ENCODE peak calls at places on chromosome 9, in nine cellular contexts. One of them, this sample, is unnamed.

GRCh38 chr9:116157436-116158138 is 4.0 kb downstream of the PAPPA start:
- DNase-seq in lower leg skin: no peak
- DNase-seq in A549: peak
- DNase-seq in HCT116: no peak
- DNase-seq in adrenal gland: no peak
- DNase-seq in right lobe of liver: no peak
- DNase-seq in IMR-90: peak
- DNase-seq in K562: no peak
- DNase-seq in sigmoid colon: peak
- DNase-seq in this sample: no peak

GRCh38 chr9:95316794-95317118 is 753 bp downstream of the FANCC start:
- DNase-seq in lower leg skin: peak
- DNase-seq in A549: peak
- DNase-seq in HCT116: peak
- DNase-seq in adrenal gland: peak
- DNase-seq in right lobe of liver: peak
- DNase-seq in IMR-90: peak
- DNase-seq in K562: peak
- DNase-seq in sigmoid colon: peak
- DNase-seq in this sample: peak

GRCh38 chr9:91433180-91433579 is 9.5 kb upstream of the NFIL3 start:
- DNase-seq in lower leg skin: no peak
- DNase-seq in A549: peak
- DNase-seq in HCT116: peak
- DNase-seq in adrenal gland: no peak
- DNase-seq in right lobe of liver: no peak
- DNase-seq in IMR-90: peak
- DNase-seq in K562: peak
- DNase-seq in sigmoid colon: no peak
- DNase-seq in this sample: no peak

GRCh38 chr9:105858877-105859276 is 164.5 kb downstream of the TMEM38B start:
- DNase-seq in lower leg skin: no peak
- DNase-seq in A549: no peak
- DNase-seq in HCT116: no peak
- DNase-seq in adrenal gland: no peak
- DNase-seq in right lobe of liver: no peak
- DNase-seq in IMR-90: no peak
- DNase-seq in K562: no peak
- DNase-seq in sigmoid colon: no peak
- DNase-seq in this sample: no peak

GRCh38 chr9:34501889-34502425 is 20.8 kb downstream of the ENHO start:
- DNase-seq in lower leg skin: no peak
- DNase-seq in A549: no peak
- DNase-seq in HCT116: no peak
- DNase-seq in adrenal gland: no peak
- DNase-seq in right lobe of liver: no peak
- DNase-seq in IMR-90: peak
- DNase-seq in K562: no peak
- DNase-seq in sigmoid colon: peak
- DNase-seq in this sample: peak

GRCh38 chr9:13351768-13352386 is 72.4 kb upstream of the MPDZ start:
- DNase-seq in lower leg skin: no peak
- DNase-seq in A549: peak
- DNase-seq in HCT116: peak
- DNase-seq in adrenal gland: peak
- DNase-seq in right lobe of liver: no peak
- DNase-seq in IMR-90: peak
- DNase-seq in K562: peak
- DNase-seq in sigmoid colon: no peak
- DNase-seq in this sample: no peak

GRCh38 chr9:4382722-4383317 is 83.0 kb upstream of the GLIS3 start:
- DNase-seq in lower leg skin: no peak
- DNase-seq in A549: no peak
- DNase-seq in HCT116: peak
- DNase-seq in adrenal gland: no peak
- DNase-seq in right lobe of liver: no peak
- DNase-seq in IMR-90: peak
- DNase-seq in K562: peak
- DNase-seq in sigmoid colon: no peak
- DNase-seq in this sample: no peak

GRCh38 chr9:121298016-121298538 is 30.1 kb downstream of the GSN start:
- DNase-seq in lower leg skin: peak
- DNase-seq in A549: no peak
- DNase-seq in HCT116: no peak
- DNase-seq in adrenal gland: no peak
- DNase-seq in right lobe of liver: no peak
- DNase-seq in IMR-90: no peak
- DNase-seq in K562: no peak
- DNase-seq in sigmoid colon: no peak
- DNase-seq in this sample: no peak

GRCh38 chr9:98484218-98484617 is 224.5 kb downstream of the GABBR2 start:
- DNase-seq in lower leg skin: peak
- DNase-seq in A549: no peak
- DNase-seq in HCT116: no peak
- DNase-seq in adrenal gland: no peak
- DNase-seq in right lobe of liver: no peak
- DNase-seq in IMR-90: peak
- DNase-seq in K562: no peak
- DNase-seq in sigmoid colon: no peak
- DNase-seq in this sample: no peak

GRCh38 chr9:31776471-31776870 is 608.0 kb upstream of the ACO1 start:
- DNase-seq in lower leg skin: no peak
- DNase-seq in A549: no peak
- DNase-seq in HCT116: no peak
- DNase-seq in adrenal gland: peak
- DNase-seq in right lobe of liver: no peak
- DNase-seq in IMR-90: no peak
- DNase-seq in K562: no peak
- DNase-seq in sigmoid colon: no peak
- DNase-seq in this sample: no peak

GRCh38 chr9:8447618-8448017 is 648.0 kb upstream of the DMAC1 start:
- DNase-seq in lower leg skin: no peak
- DNase-seq in A549: no peak
- DNase-seq in HCT116: no peak
- DNase-seq in adrenal gland: no peak
- DNase-seq in right lobe of liver: no peak
- DNase-seq in IMR-90: no peak
- DNase-seq in K562: no peak
- DNase-seq in sigmoid colon: no peak
- DNase-seq in this sample: no peak

GRCh38 chr9:36158917-36159316 is 10.3 kb upstream of the CCIN start:
- DNase-seq in lower leg skin: no peak
- DNase-seq in A549: no peak
- DNase-seq in HCT116: no peak
- DNase-seq in adrenal gland: no peak
- DNase-seq in right lobe of liver: no peak
- DNase-seq in IMR-90: peak
- DNase-seq in K562: no peak
- DNase-seq in sigmoid colon: no peak
- DNase-seq in this sample: no peak

DNA sequence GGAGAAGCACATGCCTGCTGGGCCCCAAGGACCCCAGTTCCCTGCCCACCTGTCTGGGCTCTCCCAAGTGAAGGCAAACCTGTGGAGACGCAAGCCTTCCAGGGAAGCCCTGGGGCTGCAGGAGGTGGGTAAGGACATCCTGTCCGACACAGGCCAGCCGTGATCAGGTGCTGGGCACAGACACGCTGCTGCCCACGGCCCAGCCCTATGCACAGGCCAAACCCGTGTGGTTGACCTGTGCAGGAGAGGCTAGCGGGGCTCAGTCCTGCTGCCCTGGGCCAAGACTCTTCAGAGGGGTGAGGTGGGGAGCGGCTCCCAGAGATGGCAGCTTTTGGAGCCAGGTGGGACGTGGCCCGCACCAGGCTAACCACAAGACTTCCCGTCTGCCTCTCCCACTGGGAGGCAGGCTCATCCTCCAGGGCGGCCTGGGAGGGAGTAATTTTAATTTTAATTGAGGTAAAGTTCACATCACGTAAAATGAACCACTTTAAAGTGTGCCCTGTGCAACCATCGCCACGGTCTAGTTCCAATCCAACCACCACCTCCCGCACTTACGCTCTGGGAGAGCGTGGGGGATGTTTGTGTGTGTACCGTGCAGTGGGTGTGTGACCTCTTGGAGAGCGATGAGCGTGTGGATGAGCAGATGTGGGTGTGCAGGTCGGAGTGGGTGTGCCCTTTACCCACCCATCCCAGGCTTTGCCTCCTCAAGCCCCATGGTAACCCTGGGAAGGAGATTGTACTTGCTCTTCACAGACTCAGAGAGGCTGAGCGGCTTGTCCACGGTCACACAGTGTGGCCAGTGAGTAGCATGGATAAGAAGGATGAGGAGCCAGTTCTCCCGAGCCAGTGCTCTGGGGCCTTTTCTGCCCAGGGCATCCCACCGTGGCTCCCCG is 14.0 kb downstream of the LHX3 start:
- DNase-seq in lower leg skin: no peak
- DNase-seq in A549: no peak
- DNase-seq in HCT116: no peak
- DNase-seq in adrenal gland: no peak
- DNase-seq in right lobe of liver: no peak
- DNase-seq in IMR-90: no peak
- DNase-seq in K562: no peak
- DNase-seq in sigmoid colon: no peak
- DNase-seq in this sample: no peak
- TF ChIP-seq POLR2A in lower leg skin: no peak
- TF ChIP-seq POLR2A in A549: no peak
- TF ChIP-seq POLR2A in HCT116: no peak
- TF ChIP-seq POLR2A in adrenal gland: no peak
- TF ChIP-seq POLR2A in right lobe of liver: no peak
- TF ChIP-seq POLR2A in IMR-90: no peak
- TF ChIP-seq POLR2A in K562: no peak
- TF ChIP-seq POLR2A in sigmoid colon: no peak
- TF ChIP-seq POLR2A in this sample: no peak

DNA sequence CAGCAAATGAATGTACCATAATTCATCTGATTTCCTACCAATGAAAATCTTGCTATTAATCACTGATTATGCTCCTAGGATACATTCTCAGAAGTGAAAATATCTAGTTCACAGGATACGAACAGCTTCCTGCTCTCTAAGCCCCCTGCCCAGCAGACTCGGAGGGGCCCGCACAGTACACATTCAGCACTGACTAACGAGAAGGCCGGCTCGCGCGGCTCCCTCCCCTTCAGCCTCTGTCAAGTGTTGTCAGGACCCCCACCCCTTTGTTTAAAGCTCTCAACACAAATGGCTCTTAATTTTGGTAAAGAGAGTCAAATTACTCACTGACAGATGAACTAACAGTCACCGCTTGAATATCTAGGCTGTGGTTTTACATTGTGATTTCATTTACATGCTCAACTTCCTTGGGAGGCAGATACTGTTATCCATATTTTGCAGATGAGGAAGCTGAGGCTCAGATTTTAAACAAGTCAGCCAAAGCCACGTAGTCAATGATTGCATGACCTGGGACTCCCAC is 82.1 kb downstream of the PRRT1B start:
- DNase-seq in lower leg skin: no peak
- DNase-seq in A549: no peak
- DNase-seq in HCT116: no peak
- DNase-seq in adrenal gland: no peak
- DNase-seq in right lobe of liver: no peak
- DNase-seq in IMR-90: peak
- DNase-seq in K562: no peak
- DNase-seq in sigmoid colon: no peak
- DNase-seq in this sample: no peak
- H3K4me3 ChIP-seq in lower leg skin: no peak
- H3K4me3 ChIP-seq in A549: no peak
- H3K4me3 ChIP-seq in HCT116: no peak
- H3K4me3 ChIP-seq in adrenal gland: no peak
- H3K4me3 ChIP-seq in right lobe of liver: peak
- H3K4me3 ChIP-seq in IMR-90: no peak
- H3K4me3 ChIP-seq in K562: no peak
- H3K4me3 ChIP-seq in sigmoid colon: no peak
- H3K4me3 ChIP-seq in this sample: no peak

DNA sequence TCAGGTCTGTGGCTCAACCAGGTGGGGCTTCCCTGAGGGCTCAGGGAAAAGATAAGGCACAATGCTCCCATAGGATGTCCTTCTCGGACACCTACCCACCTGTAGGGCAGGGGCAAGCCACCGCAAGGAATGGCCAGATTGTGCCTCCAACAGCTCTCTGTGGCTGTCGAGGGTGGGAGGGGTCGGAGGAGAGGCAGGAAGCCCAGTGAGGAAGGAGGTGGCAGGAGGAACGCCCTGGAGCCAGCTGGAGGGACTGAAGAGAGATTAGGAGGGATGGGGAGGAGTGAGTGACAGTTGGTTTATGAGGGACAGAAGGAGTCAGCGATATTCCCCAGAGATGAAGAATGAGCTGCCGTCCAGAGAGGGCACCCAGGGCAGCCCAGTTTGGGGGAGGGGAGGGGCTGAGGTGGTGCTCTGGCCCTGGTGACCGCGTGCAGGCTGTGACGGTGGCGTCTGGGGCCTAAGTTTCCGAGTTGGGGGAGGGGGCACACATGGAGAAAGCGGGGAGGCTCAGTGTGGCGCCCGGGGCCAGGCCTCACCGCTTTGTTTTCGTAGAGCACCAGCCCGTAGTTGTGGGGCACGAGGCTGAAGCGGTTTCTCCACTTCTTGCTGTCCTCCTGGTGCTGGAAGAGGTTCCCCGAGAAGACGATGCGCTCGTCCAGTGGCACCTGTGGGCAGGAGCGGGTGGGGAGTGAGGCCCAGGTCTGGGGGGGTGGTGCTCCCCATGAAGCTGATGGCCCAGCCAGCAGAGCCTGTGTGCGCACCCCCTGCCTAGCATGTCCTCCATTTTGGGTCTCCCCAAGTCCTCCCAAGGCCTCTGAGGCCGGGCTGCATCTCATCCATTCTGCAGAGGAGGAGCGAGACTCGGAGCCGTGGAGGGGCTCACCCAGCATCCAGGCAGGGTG is 75.6 kb downstream of the LRSAM1 start:
- DNase-seq in lower leg skin: no peak
- DNase-seq in A549: no peak
- DNase-seq in HCT116: no peak
- DNase-seq in adrenal gland: no peak
- DNase-seq in right lobe of liver: no peak
- DNase-seq in IMR-90: no peak
- DNase-seq in K562: no peak
- DNase-seq in sigmoid colon: no peak
- DNase-seq in this sample: no peak
- TF ChIP-seq CTCF in lower leg skin: no peak
- TF ChIP-seq CTCF in A549: no peak
- TF ChIP-seq CTCF in HCT116: no peak
- TF ChIP-seq CTCF in adrenal gland: no peak
- TF ChIP-seq CTCF in right lobe of liver: no peak
- TF ChIP-seq CTCF in IMR-90: no peak
- TF ChIP-seq CTCF in K562: no peak
- TF ChIP-seq CTCF in sigmoid colon: no peak
- TF ChIP-seq CTCF in this sample: no peak

GRCh38 chr9:118059520-118060278 is 355.5 kb downstream of the TLR4 start:
- DNase-seq in lower leg skin: no peak
- DNase-seq in A549: no peak
- DNase-seq in HCT116: no peak
- DNase-seq in adrenal gland: peak
- DNase-seq in right lobe of liver: no peak
- DNase-seq in IMR-90: no peak
- DNase-seq in K562: peak
- DNase-seq in sigmoid colon: no peak
- DNase-seq in this sample: no peak

DNA sequence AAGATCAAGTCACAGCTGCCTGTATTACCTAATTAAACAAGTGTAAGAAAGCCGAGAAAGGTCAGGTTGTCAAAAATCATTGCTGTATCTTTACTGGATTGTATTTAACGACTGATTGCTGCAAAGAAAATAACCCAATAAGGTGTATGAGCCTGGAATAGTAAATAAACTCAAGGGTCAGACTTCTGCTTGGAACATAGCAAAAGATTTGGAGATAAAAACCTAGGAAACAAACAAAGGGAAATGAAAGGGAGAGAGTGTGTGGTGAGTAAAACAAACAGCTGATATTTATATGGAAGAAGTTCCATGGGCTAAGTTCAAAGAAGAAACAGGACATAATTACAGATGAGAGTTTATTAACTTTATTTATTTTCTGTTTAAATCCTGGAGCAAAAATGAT is 354.0 kb downstream of the TLR4 start:
- DNase-seq in lower leg skin: no peak
- DNase-seq in A549: no peak
- DNase-seq in HCT116: no peak
- DNase-seq in adrenal gland: no peak
- DNase-seq in right lobe of liver: no peak
- DNase-seq in IMR-90: no peak
- DNase-seq in K562: no peak
- DNase-seq in sigmoid colon: no peak
- DNase-seq in this sample: no peak
- TF ChIP-seq POLR2A in lower leg skin: no peak
- TF ChIP-seq POLR2A in A549: no peak
- TF ChIP-seq POLR2A in HCT116: no peak
- TF ChIP-seq POLR2A in adrenal gland: no peak
- TF ChIP-seq POLR2A in right lobe of liver: no peak
- TF ChIP-seq POLR2A in IMR-90: no peak
- TF ChIP-seq POLR2A in K562: no peak
- TF ChIP-seq POLR2A in sigmoid colon: no peak
- TF ChIP-seq POLR2A in this sample: no peak